ENCODE peak calls at places on chromosomes 4 and X, in seven cellular contexts. E is colonic mucosa, S is suprapubic skin, O is heart left ventricle, B is body of pancreas, R is Panc1, K is tibial nerve. V is an unnamed sample. For H3K27me3 and H3K4me1, the result is how much of the 10 kb centered on the place peaks cover.

GRCh38 chr4:99414401-99414800 is 20.7 kb downstream of the ADH7 start:
- DNase-seq in E (peak), B (no peak), K (no peak), O (no peak), R (no peak), S (no peak), V (no peak)

GRCh38 chr4:5992171-5993062 is 25.8 kb downstream of the C4orf50 start:
- DNase-seq in O (no peak), S (peak), E (no peak), R (no peak), K (no peak), B (no peak), V (no peak)

GRCh38 chr4:53693408-53693807 is 102.1 kb upstream of the LNX1 start:
- DNase-seq in R (no peak), K (no peak), E (no peak), S (no peak), O (no peak), B (no peak), V (no peak)

GRCh38 chr4:122588453-122589238 is 32.2 kb downstream of the IL21 start:
- DNase-seq in K (no peak), O (no peak), S (no peak), R (no peak), B (no peak), E (no peak), V (no peak)

GRCh38 chr4:173270312-173271027 is 63.7 kb downstream of the HMGB2 start:
- DNase-seq in B (peak), R (no peak), O (no peak), S (no peak), E (no peak), K (no peak), V (no peak)

GRCh38 chrX:150162141-150162540 is 201.0 kb upstream of the MAMLD1 start:
- DNase-seq in R (no peak), O (no peak), K (no peak), B (no peak), E (no peak), S (no peak), V (no peak)

GRCh38 chr4:128590773-128591172 is 218.7 kb upstream of the JADE1 start:
- DNase-seq in E (no peak), K (no peak), B (peak), S (no peak), O (peak), R (no peak), V (no peak)

GRCh38 chrX:102978594-102978993 is 41.5 kb downstream of the RAB40AL start:
- DNase-seq in E (no peak), O (no peak), R (no peak), K (no peak), S (no peak), B (no peak), V (no peak)

GRCh38 chrX:1093586-1094538 is 118.6 kb downstream of the CRLF2 start:
- DNase-seq in E (no peak), S (peak), K (no peak), O (no peak), R (no peak), B (no peak), V (no peak)

GRCh38 chrX:18255059-18255458 is 34.4 kb upstream of the BEND2 start:
- DNase-seq in B (no peak), O (no peak), E (no peak), S (no peak), R (no peak), K (no peak), V (no peak)

GRCh38 chrX:18252644-18253359 is 32.1 kb upstream of the BEND2 start:
- DNase-seq in E (no peak), B (peak), K (no peak), O (no peak), R (no peak), S (no peak), V (no peak)
- H3K27me3 ChIP-seq in E (under half), B (under half), K (under half), O (under half), R (under half), S (under half), V (under half)

GRCh38 chr4:1192493-1193205 is 20.3 kb upstream of the SPON2 start:
- DNase-seq in S (peak), E (peak), B (no peak), K (no peak), O (peak), R (no peak), V (no peak)
- H3K4me3 ChIP-seq in S (peak), E (no peak), B (no peak), K (no peak), O (no peak), R (no peak), V (no peak)

DNA sequence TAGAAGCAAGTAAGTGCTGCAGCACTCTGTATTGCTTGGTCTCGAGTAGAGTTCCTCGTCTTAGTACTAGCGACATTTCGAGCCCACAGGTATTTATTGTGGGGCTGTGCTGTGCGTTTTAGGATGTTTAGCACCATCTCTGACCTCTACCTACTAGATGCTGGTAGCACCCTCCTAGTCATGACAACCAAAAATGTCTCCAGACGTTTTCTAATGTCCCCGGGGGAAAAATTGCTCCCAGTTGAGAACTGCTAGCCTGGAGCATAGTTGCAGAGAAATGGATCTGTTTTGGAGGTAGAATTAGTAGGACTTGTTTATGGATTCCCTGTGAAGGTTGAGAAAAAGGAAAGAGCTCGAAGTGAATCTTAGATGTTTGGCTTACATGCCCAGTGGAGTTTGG is 287.2 kb downstream of the TENM3 start:
- DNase-seq in E (no peak), K (no peak), B (no peak), O (no peak), R (no peak), S (no peak), V (no peak)
- H3K4me1 ChIP-seq in E (under half), K (under half), B (under half), O (under half), R (under half), S (under half), V (under half)

DNA sequence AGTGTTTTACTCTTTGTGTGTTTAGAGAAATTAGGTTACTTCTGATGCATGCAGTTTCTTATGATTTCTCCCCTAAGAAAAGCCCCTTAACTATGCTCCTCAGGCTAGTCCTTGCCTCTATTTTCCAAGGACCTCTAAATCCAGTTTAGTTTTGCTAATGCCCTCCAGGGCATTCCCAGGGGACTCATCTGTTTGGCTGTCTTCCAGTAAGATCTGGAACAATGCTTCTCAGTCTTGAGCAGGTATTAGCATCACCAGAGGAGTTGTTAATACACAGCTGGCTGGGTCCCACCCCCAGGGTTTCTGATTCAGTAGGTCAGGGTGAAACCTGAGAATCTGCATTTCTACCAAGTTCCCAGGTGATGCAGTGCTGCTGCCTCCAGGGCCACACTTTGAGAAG is 56.9 kb downstream of the OTC start:
- DNase-seq in E (no peak), K (no peak), S (no peak), O (no peak), B (no peak), R (no peak), V (peak)
- H3K27me3 ChIP-seq in E (under half), K (under half), S (under half), O (under half), B (under half), R (under half), V (under half)

GRCh38 chr4:153570228-153570973 is 104.2 kb downstream of the TMEM131L start:
- DNase-seq in R (no peak), B (no peak), S (no peak), O (no peak), E (no peak), K (no peak), V (no peak)
- H3K4me3 ChIP-seq in R (no peak), B (no peak), S (no peak), O (no peak), E (no peak), K (no peak), V (no peak)

GRCh38 chr4:105198541-105198940 is 51.9 kb downstream of the TET2 start:
- DNase-seq in S (no peak), E (no peak), R (no peak), K (no peak), O (no peak), B (no peak), V (no peak)
- H3K4me1 ChIP-seq in S (under half), E (under half), R (under half), K (under half), O (under half), B (under half), V (under half)

GRCh38 chr4:117821834-117822233 is 212.5 kb upstream of the NDST3 start:
- DNase-seq in R (no peak), K (no peak), O (no peak), S (no peak), E (no peak), B (no peak), V (no peak)
- H3K27me3 ChIP-seq in R (under half), K (under half), O (under half), S (under half), E (under half), B (under half), V (under half)

GRCh38 chrX:2404816-2405215 is 96.0 kb downstream of the DHRSX start:
- DNase-seq in R (no peak), K (no peak), E (no peak), O (no peak), S (no peak), B (no peak), V (peak)

GRCh38 chrX:2402361-2402690 is 98.5 kb downstream of the DHRSX start:
- DNase-seq in S (peak), E (no peak), K (no peak), R (no peak), O (no peak), B (no peak), V (no peak)

GRCh38 chrX:2401201-2401589 is 99.6 kb downstream of the DHRSX start:
- DNase-seq in B (peak), K (no peak), O (no peak), R (no peak), S (peak), E (no peak), V (no peak)

GRCh38 chrX:2398341-2398656 is 102.5 kb downstream of the DHRSX start:
- DNase-seq in R (no peak), S (no peak), B (no peak), O (no peak), E (no peak), K (no peak), V (no peak)

GRCh38 chrX:2401590-2402360 is 99.0 kb downstream of the DHRSX start:
- DNase-seq in E (no peak), B (peak), R (no peak), O (peak), S (peak), K (peak), V (peak)
- H3K4me3 ChIP-seq in E (no peak), B (no peak), R (no peak), O (no peak), S (peak), K (no peak), V (no peak)

GRCh38 chr4:86356831-86357230 is 3.0 kb downstream of the MAPK10 start:
- DNase-seq in B (no peak), O (no peak), E (no peak), S (no peak), R (no peak), K (no peak), V (no peak)
- H3K4me1 ChIP-seq in B (under half), O (under half), E (under half), S (under half), R (under half), K (under half), V (under half)

GRCh38 chr4:43864616-43865146 is 583.9 kb downstream of the KCTD8 start:
- DNase-seq in B (no peak), R (no peak), K (no peak), E (no peak), O (no peak), S (no peak), V (no peak)

GRCh38 chr4:43867908-43868307 is 580.7 kb downstream of the KCTD8 start:
- DNase-seq in R (no peak), E (no peak), S (no peak), O (no peak), K (no peak), B (no peak), V (no peak)
- H3K27me3 ChIP-seq in R (under half), E (under half), S (under half), O (under half), K (under half), B (under half), V (under half)